ENCODE peak calls at places on chromosome 18, in seven cellular contexts. G, V, C, R, H, B and X are unnamed samples.

GRCh38 chr18:57943723-57944122 is 100.3 kb upstream of the NEDD4L start:
- DNase-seq in V (no peak), C (peak; percentile 30), R (no peak), B (peak; percentile 45), H (no peak), G (no peak), X (peak; percentile 80)

GRCh38 chr18:30623401-30624065 is 419.0 kb downstream of the DSC3 start:
- DNase-seq in G (no peak), R (no peak), C (peak; percentile 28), V (no peak), B (no peak), H (no peak), X (peak; percentile 18)

GRCh38 chr18:73908323-73908722 is 239.3 kb downstream of the FBXO15 start:
- DNase-seq in G (no peak), B (no peak), C (peak; percentile 63), H (no peak), R (no peak), V (no peak), X (no peak)

GRCh38 chr18:44731160-44731865 is 50.6 kb downstream of the SETBP1 start:
- DNase-seq in V (peak; percentile 80), H (no peak), G (no peak), B (no peak), R (no peak), C (no peak), X (no peak)

GRCh38 chr18:3223356-3223755 is 3.6 kb upstream of the MYOM1 start:
- DNase-seq in H (no peak), R (no peak), G (no peak), B (no peak), V (no peak), C (no peak), X (no peak)

GRCh38 chr18:76709659-76710645 is 112.4 kb upstream of the ZNF236 start:
- DNase-seq in V (peak; percentile 93), R (peak; percentile 59), G (peak; percentile 72), H (peak; percentile 26), C (peak; percentile 72), B (peak; percentile 64), X (peak; percentile 67)

GRCh38 chr18:39825485-39825884 is 2129.5 kb upstream of the PIK3C3 start:
- DNase-seq in B (no peak), V (no peak), R (no peak), H (no peak), C (peak; percentile 68), G (no peak), X (peak; percentile 4)

GRCh38 chr18:3328522-3328921 is 66.6 kb downstream of the MYL12B start:
- DNase-seq in C (no peak), B (no peak), H (no peak), G (no peak), R (no peak), V (no peak), X (no peak)

GRCh38 chr18:39453882-39454281 is 1888.3 kb upstream of the CELF4 start:
- DNase-seq in B (no peak), V (no peak), R (no peak), G (no peak), H (no peak), C (peak; percentile 35), X (peak; percentile 50)

GRCh38 chr18:78017869-78018268 is 768.2 kb downstream of the GALR1 start:
- DNase-seq in C (no peak), V (no peak), G (no peak), B (no peak), H (no peak), R (no peak), X (no peak)

GRCh38 chr18:44895176-44895798 is 214.6 kb downstream of the SETBP1 start:
- DNase-seq in R (peak; percentile 64), C (peak; percentile 84), H (no peak), G (peak; percentile 24), B (peak; percentile 65), V (peak; percentile 80), X (peak; percentile 62)

GRCh38 chr18:58578835-58579560 is 49.9 kb downstream of the ALPK2 start:
- DNase-seq in C (peak; percentile 72), H (no peak), G (no peak), V (no peak), R (no peak), B (no peak), X (peak; percentile 97)

GRCh38 chr18:5900249-5900648 is 4.9 kb upstream of the TMEM200C start:
- DNase-seq in H (no peak), B (no peak), R (no peak), G (no peak), C (peak; percentile 48), V (no peak), X (no peak)

GRCh38 chr18:77065221-77065981 is 67.2 kb downstream of the MBP start:
- DNase-seq in V (peak; percentile 58), B (no peak), G (no peak), C (peak; percentile 90), H (peak; percentile 51), R (peak; percentile 81), X (peak; percentile 76)

GRCh38 chr18:79587298-79588125 is 92.1 kb upstream of the CTDP1 start:
- DNase-seq in B (no peak), G (no peak), C (no peak), H (no peak), V (no peak), R (no peak), X (no peak)

GRCh38 chr18:46946656-46947282 is 29.4 kb downstream of the KATNAL2 start:
- DNase-seq in G (peak; percentile 79), R (peak; percentile 47), H (no peak), B (peak; percentile 81), C (peak; percentile 89), V (peak; percentile 96), X (peak; percentile 90)